ENCODE peak calls at places on chromosomes 16 and 17, in five cellular contexts. P is activated CD8-positive, alpha-beta T cell treated with anti-CD3 and anti-CD28 coated beads for 36 hours; C is astrocyte of the cerebellum; Q is endothelial cell; B is omental fat pad. Z is an unnamed sample.

GRCh38 chr16:2835638-2836493 is 5.8 kb downstream of the ZG16B start:
- DNase-seq in P (no peak), C (peak), Q (no peak), B (no peak), Z (no peak)

GRCh38 chr16:20624882-20625807 is 49.0 kb upstream of the ACSM2B start:
- DNase-seq in P (no peak), C (no peak), Q (no peak), B (no peak), Z (no peak)

GRCh38 chr16:89152831-89153700 is 18.5 kb upstream of the CDH15 start:
- DNase-seq in P (no peak), C (no peak), Q (no peak), B (no peak), Z (no peak)

GRCh38 chr16:3481696-3482658 is 13.3 kb downstream of the C16orf90 start:
- DNase-seq in P (no peak), C (no peak), Q (no peak), B (no peak), Z (no peak)

GRCh38 chr17:80649672-80650338 is 105.2 kb downstream of the RPTOR start:
- DNase-seq in P (peak), C (no peak), Q (peak), B (no peak), Z (peak)

GRCh38 chr17:81084691-81085419 is 49.9 kb downstream of the BAIAP2 start:
- DNase-seq in P (no peak), C (no peak), Q (no peak), B (no peak), Z (no peak)

GRCh38 chr17:51479303-51479702 is 219.0 kb downstream of the UTP18 start:
- DNase-seq in P (no peak), C (no peak), Q (no peak), B (no peak), Z (no peak)

GRCh38 chr17:73349138-73349537 is 37.3 kb upstream of the CDC42EP4 start:
- DNase-seq in P (no peak), C (no peak), Q (no peak), B (no peak), Z (no peak)

GRCh38 chr17:79947351-79948031 is 88.2 kb downstream of the TBC1D16 start:
- DNase-seq in P (no peak), C (peak), Q (no peak), B (no peak), Z (no peak)

GRCh38 chr17:17691468-17692263 is 10.4 kb downstream of the RAI1 start:
- DNase-seq in P (peak), C (no peak), Q (no peak), B (no peak), Z (peak)

DNA sequence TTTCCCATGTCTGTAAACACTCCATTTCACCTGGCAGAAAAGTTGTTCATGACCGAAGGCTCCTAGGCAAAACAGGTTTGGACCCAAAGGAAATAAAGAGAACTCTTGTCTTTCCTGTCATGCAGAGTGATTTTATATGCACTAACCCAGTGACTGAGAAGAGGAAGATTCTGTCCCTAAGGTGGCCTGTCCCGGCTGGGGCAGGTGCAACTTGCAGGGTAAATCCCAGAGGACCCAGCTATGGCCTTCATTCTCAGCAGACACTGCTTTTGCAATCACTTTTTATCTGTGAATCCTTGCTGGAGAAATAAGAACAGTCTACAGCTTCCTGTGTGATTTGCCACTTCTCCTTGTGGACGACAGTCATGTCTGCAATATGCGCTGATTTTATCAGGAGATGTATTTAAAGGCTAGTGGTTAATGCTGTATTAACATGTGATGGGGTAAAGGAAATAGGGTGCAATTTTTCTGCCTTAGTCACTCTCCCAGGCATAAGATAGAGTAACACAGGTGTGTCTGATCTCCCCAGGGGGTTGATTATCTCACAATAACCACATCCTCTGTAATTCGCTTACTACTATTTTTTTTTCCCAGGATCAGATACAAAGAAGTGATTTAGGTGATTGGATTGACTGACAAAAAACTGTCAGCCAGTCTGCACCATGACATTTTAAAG is 696.8 kb upstream of the SOX9 start:
- DNase-seq in P (no peak), C (peak), Q (no peak), B (no peak), Z (no peak)
- TF ChIP-seq CTCF in P (no peak), C (no peak), Q (no peak), B (no peak), Z (no peak)

GRCh38 chr17:8822401-8823035 is 23.4 kb upstream of the MFSD6L start:
- DNase-seq in P (no peak), C (no peak), Q (no peak), B (no peak), Z (no peak)

GRCh38 chr17:8821446-8822105 is 22.4 kb upstream of the MFSD6L start:
- DNase-seq in P (no peak), C (no peak), Q (no peak), B (no peak), Z (no peak)

GRCh38 chr17:8820311-8821010 is 21.3 kb upstream of the MFSD6L start:
- DNase-seq in P (no peak), C (no peak), Q (no peak), B (no peak), Z (no peak)

GRCh38 chr17:8825802-8826201 is 26.6 kb upstream of the MFSD6L start:
- DNase-seq in P (no peak), C (no peak), Q (no peak), B (no peak), Z (no peak)

GRCh38 chr17:8823279-8823678 is 24.1 kb upstream of the MFSD6L start:
- DNase-seq in P (no peak), C (no peak), Q (no peak), B (no peak), Z (no peak)
- TF ChIP-seq CTCF in P (no peak), C (no peak), Q (no peak), B (no peak), Z (no peak)

DNA sequence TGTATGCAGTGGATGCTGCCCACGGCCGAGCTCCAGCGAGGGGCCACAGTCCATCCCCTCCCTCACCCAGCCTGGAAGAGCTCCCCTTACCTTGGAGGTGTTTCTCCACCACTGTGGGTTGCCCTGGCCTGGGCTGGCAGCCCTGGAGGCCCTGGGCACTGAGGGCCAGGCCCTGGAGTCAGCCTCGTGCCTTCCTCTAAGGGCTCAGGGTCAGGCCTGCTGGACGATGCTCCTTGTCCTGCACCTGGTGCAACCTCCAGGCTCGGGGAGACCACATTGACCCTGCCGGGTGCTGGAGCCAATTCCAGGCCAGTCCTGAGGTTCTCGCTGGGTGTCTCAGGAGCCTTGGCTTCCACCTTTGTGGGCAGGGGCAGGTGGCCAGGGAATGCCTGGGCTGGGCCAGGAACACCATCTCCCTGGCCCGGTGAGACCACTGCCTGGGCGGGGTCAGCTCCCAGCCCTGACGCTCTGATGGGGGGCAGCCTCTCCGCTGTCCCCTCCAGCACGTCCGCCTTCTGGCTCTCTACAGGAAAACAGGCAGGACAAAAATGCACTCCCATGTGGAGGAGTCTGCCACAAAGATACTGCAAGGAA is 10.4 kb downstream of the MYLK3 start:
- DNase-seq in P (no peak), C (no peak), Q (no peak), B (no peak), Z (no peak)
- TF ChIP-seq CTCF in P (no peak), C (no peak), Q (no peak), B (no peak), Z (no peak)

GRCh38 chr16:57608462-57609113 is 19.8 kb upstream of the ADGRG1 start:
- DNase-seq in P (peak), C (no peak), Q (no peak), B (no peak), Z (no peak)

GRCh38 chr16:57607676-57608461 is 20.6 kb upstream of the ADGRG1 start:
- DNase-seq in P (peak), C (no peak), Q (no peak), B (no peak), Z (no peak)

GRCh38 chr16:57611184-57611583 is 17.2 kb upstream of the ADGRG1 start:
- DNase-seq in P (no peak), C (no peak), Q (no peak), B (no peak), Z (peak)

GRCh38 chr16:57610611-57611010 is 17.8 kb upstream of the ADGRG1 start:
- DNase-seq in P (no peak), C (no peak), Q (no peak), B (no peak), Z (no peak)

GRCh38 chr16:57609541-57610401 is 18.7 kb upstream of the ADGRG1 start:
- DNase-seq in P (peak), C (no peak), Q (no peak), B (no peak), Z (peak)
- TF ChIP-seq CTCF in P (no peak), C (no peak), Q (no peak), B (no peak), Z (peak)

DNA sequence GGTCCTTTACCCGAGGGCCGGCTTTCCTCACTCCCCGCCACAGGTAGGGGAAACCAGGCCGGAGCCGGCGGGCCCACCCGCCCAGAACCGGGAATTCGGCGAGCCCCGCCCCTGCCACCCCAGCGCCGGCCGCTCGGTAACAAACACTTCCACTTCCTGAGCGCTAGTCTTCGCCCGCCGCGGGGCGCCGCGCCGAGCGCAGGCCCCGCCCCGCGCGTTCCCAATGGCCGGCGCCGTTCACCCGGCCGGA is 224 bp upstream of the NHERF1 start:
- DNase-seq in P (no peak), C (no peak), Q (no peak), B (no peak), Z (no peak)
- TF ChIP-seq CTCF in P (no peak), C (no peak), Q (no peak), B (no peak), Z (no peak)

GRCh38 chr17:74814453-74814852 is 38.3 kb upstream of the NAT9 start:
- DNase-seq in P (peak), C (no peak), Q (no peak), B (no peak), Z (no peak)
- TF ChIP-seq CTCF in P (no peak), C (no peak), Q (no peak), B (no peak), Z (no peak)

GRCh38 chr17:40416671-40417070 is 1.0 kb downstream of the TOP2A start:
- DNase-seq in P (no peak), C (no peak), Q (no peak), B (no peak), Z (no peak)

GRCh38 chr17:40412880-40413279 is 4.8 kb downstream of the TOP2A start:
- DNase-seq in P (no peak), C (no peak), Q (no peak), B (no peak), Z (no peak)

GRCh38 chr17:40417609-40418427 is at the start of gene TOP2A:
- DNase-seq in P (peak), C (peak), Q (peak), B (peak), Z (peak)

GRCh38 chr17:40417258-40417608 is 463 bp downstream of the TOP2A start:
- DNase-seq in P (peak), C (no peak), Q (peak), B (no peak), Z (peak)

DNA sequence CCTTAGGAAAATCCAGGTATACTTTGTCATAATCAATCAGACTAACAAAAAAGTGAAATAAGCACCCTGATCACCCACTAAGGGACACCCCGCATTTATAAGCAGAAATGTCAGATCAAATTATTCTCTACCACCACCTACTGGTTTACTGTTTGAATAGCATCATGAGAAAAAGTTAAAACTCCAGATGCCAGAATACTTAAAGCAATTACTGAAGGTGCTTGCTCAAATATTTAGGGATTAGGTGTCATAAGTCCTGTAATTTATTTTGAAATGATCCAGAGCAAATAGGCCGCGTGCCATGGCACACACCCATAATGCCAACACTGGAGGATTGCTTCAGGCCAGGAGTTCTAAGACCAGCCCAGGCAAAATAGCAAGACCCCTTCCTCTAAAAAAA is 2.3 kb downstream of the TOP2A start:
- DNase-seq in P (no peak), C (peak), Q (no peak), B (no peak), Z (peak)
- TF ChIP-seq CTCF in P (peak), C (peak), Q (peak), B (no peak), Z (peak)

Z was measured in GM13977.